ENCODE peak calls at places on chromosomes 5 and 9, in six cellular contexts. U is heart right ventricle; A is colonic mucosa; B is CD4-positive, CD25-positive, alpha-beta regulatory T cell; V is GM23248; K is heart left ventricle. Z is an unnamed sample. For H3K27me3 and H3K36me3, the result is how much of the 10 kb centered on the place peaks cover.

GRCh38 chr5:100407053-100407452 is 128.1 kb upstream of the FAM174A start:
- DNase-seq in U (no peak), A (no peak), B (no peak), V (no peak), K (no peak), Z (no peak)

GRCh38 chr9:130992059-130993032 is 16.6 kb upstream of the LAMC3 start:
- DNase-seq in U (no peak), A (no peak), B (no peak), V (no peak), K (no peak), Z (no peak)

GRCh38 chr5:17151686-17152085 is 65.7 kb upstream of the BASP1 start:
- DNase-seq in U (no peak), A (no peak), B (no peak), V (no peak), K (no peak), Z (no peak)

GRCh38 chr9:123111977-123112869 is 78.8 kb downstream of the GPR21 start:
- DNase-seq in U (peak), A (no peak), B (no peak), V (no peak), K (no peak), Z (no peak)

GRCh38 chr5:173855162-173855994 is 32.8 kb upstream of the CPEB4 start:
- DNase-seq in U (no peak), A (no peak), B (no peak), V (no peak), K (no peak), Z (no peak)

GRCh38 chr9:130447193-130447816 is 2.5 kb downstream of the ASS1 start:
- DNase-seq in U (no peak), A (no peak), B (no peak), V (no peak), K (no peak), Z (no peak)

GRCh38 chr5:59254055-59254687 is 639.4 kb downstream of the PDE4D start:
- DNase-seq in U (no peak), A (no peak), B (no peak), V (no peak), K (no peak), Z (no peak)

GRCh38 chr5:136311999-136312398 is 53.3 kb downstream of the TRPC7 start:
- DNase-seq in U (no peak), A (no peak), B (no peak), V (no peak), K (no peak), Z (no peak)

GRCh38 chr5:172434246-172434645 is 20.1 kb downstream of the SH3PXD2B start:
- DNase-seq in U (no peak), A (no peak), B (no peak), V (no peak), K (no peak), Z (no peak)

GRCh38 chr9:13607746-13608445 is 328.4 kb upstream of the MPDZ start:
- DNase-seq in U (no peak), A (no peak), B (no peak), V (peak), K (peak), Z (peak)

GRCh38 chr9:81686614-81687520 is 2.5 kb downstream of the TLE1 start:
- DNase-seq in U (peak), A (peak), B (no peak), V (peak), K (peak), Z (peak)

GRCh38 chr5:949815-950560 is 57.3 kb downstream of the TRIP13 start:
- DNase-seq in U (no peak), A (no peak), B (no peak), V (no peak), K (no peak), Z (no peak)
- H3K27me3 ChIP-seq in U (half or more), A (under half), B (under half), V (half or more), K (under half), Z (under half)

GRCh38 chr9:136740971-136741884 is 1.5 kb downstream of the LCN10 start:
- DNase-seq in U (peak), A (no peak), B (no peak), V (peak), K (peak), Z (no peak)

GRCh38 chr9:136743639-136744211 is 985 bp upstream of the LCN10 start:
- DNase-seq in U (no peak), A (no peak), B (no peak), V (no peak), K (no peak), Z (no peak)

GRCh38 chr9:136740491-136740890 is 2.2 kb downstream of the LCN10 start:
- DNase-seq in U (peak), A (no peak), B (no peak), V (no peak), K (no peak), Z (no peak)

GRCh38 chr9:136742640-136743391 is at the start of gene LCN10:
- DNase-seq in U (no peak), A (no peak), B (no peak), V (no peak), K (no peak), Z (no peak)

GRCh38 chr9:136741885-136742568 is 713 bp downstream of the LCN10 start:
- DNase-seq in U (no peak), A (no peak), B (no peak), V (no peak), K (no peak), Z (no peak)
- H3K4me3 ChIP-seq in U (peak), A (peak), B (peak), V (no peak), K (peak), Z (no peak)

DNA sequence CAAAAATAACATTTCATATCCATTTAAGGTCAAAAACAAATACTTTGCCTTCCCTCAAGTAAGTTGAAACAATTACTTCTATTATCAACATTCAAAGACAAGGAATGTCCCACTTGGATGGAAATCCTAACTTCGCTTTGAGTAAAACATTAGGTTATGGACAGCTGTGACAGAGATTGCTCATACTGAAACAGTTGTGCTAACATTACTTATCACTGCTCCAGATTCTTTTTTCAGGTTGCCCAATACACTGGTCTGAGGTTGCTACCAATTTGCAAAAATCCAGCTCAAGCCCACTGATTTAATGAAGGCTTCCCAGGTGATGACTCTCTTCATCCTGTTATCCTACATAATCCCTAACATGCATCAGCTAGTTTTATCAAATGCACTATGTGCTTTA is 98.3 kb downstream of the UBAP2 start:
- DNase-seq in U (no peak), A (no peak), B (no peak), V (no peak), K (no peak), Z (no peak)
- H3K36me3 ChIP-seq in U (half or more), A (under half), B (under half), V (under half), K (under half), Z (under half)

GRCh38 chr9:133607381-133607780 is 1.8 kb downstream of the FAM163B start:
- DNase-seq in U (no peak), A (no peak), B (no peak), V (no peak), K (no peak), Z (no peak)

GRCh38 chr9:133607976-133608375 is 1.2 kb downstream of the FAM163B start:
- DNase-seq in U (no peak), A (no peak), B (no peak), V (no peak), K (no peak), Z (no peak)

GRCh38 chr9:133608881-133609280 is 308 bp downstream of the FAM163B start:
- DNase-seq in U (no peak), A (no peak), B (no peak), V (no peak), K (no peak), Z (no peak)

GRCh38 chr9:133609311-133610098 is at the start of gene FAM163B:
- DNase-seq in U (peak), A (no peak), B (no peak), V (peak), K (peak), Z (peak)

DNA sequence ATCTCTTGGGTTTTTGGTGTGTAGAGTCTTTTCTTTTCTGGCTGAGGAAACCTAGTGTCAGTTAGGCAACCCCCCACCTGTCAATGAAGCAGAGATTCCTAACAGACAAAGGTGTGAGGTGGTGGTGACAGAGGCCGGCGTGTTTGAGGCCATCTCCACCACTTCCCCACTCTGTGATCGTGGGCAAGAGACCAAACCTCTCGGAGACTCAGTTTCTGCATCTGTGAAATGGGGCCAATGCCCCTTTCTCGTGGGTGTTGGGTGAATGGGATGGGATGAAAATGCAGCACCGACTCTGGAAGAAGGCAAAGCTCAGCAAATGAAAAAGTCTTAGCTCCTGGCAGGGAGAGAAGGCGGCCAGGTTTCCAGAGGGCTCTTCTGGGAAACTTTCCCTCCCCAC is 807 bp downstream of the FAM163B start:
- DNase-seq in U (no peak), A (no peak), B (no peak), V (no peak), K (no peak), Z (no peak)
- H3K27me3 ChIP-seq in U (half or more), A (under half), B (under half), V (half or more), K (under half), Z (half or more)

GRCh38 chr9:111632695-111633388 is 1.7 kb downstream of the DNAJC25 start:
- DNase-seq in U (no peak), A (peak), B (no peak), V (no peak), K (no peak), Z (peak)
- H3K4me3 ChIP-seq in U (no peak), A (no peak), B (peak), V (peak), K (peak), Z (peak)

GRCh38 chr9:4959028-4959427 is 26.0 kb upstream of the JAK2 start:
- DNase-seq in U (no peak), A (no peak), B (no peak), V (no peak), K (no peak), Z (no peak)
- H3K36me3 ChIP-seq in U (under half), A (under half), B (under half), V (under half), K (under half), Z (under half)

Z was measured in HAP-1.